ENCODE peak calls at places on chromosomes 16 and 17, in ten cellular contexts. G is right cardiac atrium, D is upper lobe of left lung, X is psoas muscle, F is heart right ventricle, S is RWPE2, N is aorta, J is A549, U is GM23338, Y is HCT116. Z is an unnamed sample.
A peak's percentile ranks its signal among the peaks of the same experiment; 100 is the strongest.

GRCh38 chr16:86229866-86230656 is 280.3 kb upstream of the FOXF1 start:
- ATAC-seq in Y (no peak), N (no peak), D (no peak), S (no peak), F (no peak), U (no peak), G (no peak), X (no peak), J (no peak), Z (no peak)

GRCh38 chr16:1152123-1152638 is 725 bp upstream of the CACNA1H start:
- ATAC-seq in N (no peak), J (no peak), S (no peak), D (no peak), U (peak; percentile 42), G (no peak), X (no peak), F (peak; percentile 9), Y (peak; percentile 21), Z (peak; percentile 25)

GRCh38 chr16:17377360-17378324 is 93.1 kb downstream of the XYLT1 start:
- ATAC-seq in G (peak; percentile 72), X (peak; percentile 81), J (no peak), S (no peak), U (peak; percentile 44), N (peak; percentile 78), Y (no peak), D (no peak), F (peak; percentile 87), Z (peak; percentile 62)

GRCh38 chr16:53837421-53837820 is 133.5 kb downstream of the FTO start:
- ATAC-seq in X (no peak), S (no peak), G (no peak), N (no peak), J (no peak), D (no peak), Y (no peak), F (no peak), U (no peak), Z (no peak)

GRCh38 chr16:84759061-84759460 is 59.3 kb downstream of the USP10 start:
- ATAC-seq in X (no peak), U (no peak), S (no peak), G (no peak), Y (no peak), F (no peak), D (no peak), N (no peak), J (no peak), Z (peak; percentile 14)

GRCh38 chr17:4839965-4840892 is 7.1 kb downstream of the MINK1 start:
- ATAC-seq in S (no peak), J (no peak), X (no peak), U (no peak), Y (no peak), N (no peak), G (no peak), D (no peak), F (no peak), Z (no peak)

GRCh38 chr17:69141802-69142472 is at the start of gene ABCA6:
- ATAC-seq in D (no peak), Y (no peak), X (no peak), U (no peak), N (peak; percentile 80), G (peak; percentile 80), J (no peak), F (peak; percentile 44), S (peak; percentile 50), Z (peak; percentile 88)

GRCh38 chr17:55549140-55549539 is 37.9 kb upstream of the SMIM36 start:
- ATAC-seq in S (no peak), X (no peak), J (no peak), N (no peak), Y (peak; percentile 98), U (peak; percentile 82), D (no peak), F (no peak), G (no peak), Z (no peak)

GRCh38 chr16:73213761-73214480 is 166.0 kb upstream of the ZFHX3 start:
- ATAC-seq in G (no peak), D (no peak), F (no peak), N (no peak), J (no peak), U (no peak), S (no peak), X (peak; percentile 9), Y (no peak), Z (no peak)

GRCh38 chr17:67544364-67544763 is 167.3 kb downstream of the PITPNC1 start:
- ATAC-seq in X (peak; percentile 42), S (no peak), N (no peak), U (no peak), J (no peak), D (no peak), G (peak; percentile 50), Y (no peak), F (no peak), Z (no peak)

GRCh38 chr16:48491517-48491916 is 106.3 kb upstream of the SIAH1 start:
- ATAC-seq in U (no peak), N (no peak), J (no peak), F (no peak), X (no peak), D (no peak), Y (no peak), S (no peak), G (no peak), Z (peak; percentile 42)

GRCh38 chr17:40819528-40820125 is 2.8 kb downstream of the KRT10 start:
- ATAC-seq in Y (no peak), D (no peak), U (peak; percentile 35), X (no peak), J (no peak), G (peak; percentile 81), N (peak; percentile 57), S (no peak), F (peak; percentile 83), Z (peak; percentile 42)

GRCh38 chr17:12973496-12974318 is 44.1 kb downstream of the ELAC2 start:
- ATAC-seq in X (no peak), Y (no peak), F (peak; percentile 81), U (peak; percentile 81), G (peak; percentile 78), N (peak; percentile 61), S (peak; percentile 63), D (peak; percentile 21), J (no peak), Z (peak; percentile 67)

DNA sequence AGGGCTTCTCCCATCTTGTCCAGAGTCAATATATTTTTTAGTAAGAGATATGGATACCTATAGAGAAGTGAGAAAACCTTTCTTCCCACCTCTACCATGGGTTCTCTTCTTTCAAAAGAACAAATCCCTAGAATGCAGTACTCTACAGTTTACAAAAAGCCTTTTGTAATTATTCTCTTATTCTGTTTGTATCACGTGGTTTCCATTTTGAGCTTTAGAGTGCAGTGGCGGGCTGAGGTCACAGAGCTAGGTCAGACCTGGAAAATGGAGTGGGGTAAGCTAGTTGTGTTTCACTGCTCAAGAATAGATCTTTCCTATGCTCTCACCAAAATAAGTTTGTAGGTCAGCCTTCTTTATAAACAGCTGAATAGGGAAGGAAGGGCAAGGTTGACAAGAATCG is 85.3 kb upstream of the MAF start:
- ATAC-seq in F (no peak), U (no peak), S (no peak), J (no peak), G (no peak), X (no peak), N (no peak), D (no peak), Y (no peak), Z (no peak)
- H3K4me3 ChIP-seq in F (no peak overlapping the region), U (no peak overlapping the region), S (no peak overlapping the region), J (no peak overlapping the region), G (no peak overlapping the region), X (no peak overlapping the region), N (no peak overlapping the region), D (no peak overlapping the region), Y (no peak overlapping the region), Z (no peak overlapping the region)

GRCh38 chr16:57619606-57620315 is 8.7 kb upstream of the ADGRG1 start:
- ATAC-seq in G (no peak), J (no peak), X (no peak), S (peak; percentile 79), Y (peak; percentile 86), U (peak; percentile 30), D (peak; percentile 80), N (no peak), F (no peak), Z (no peak)
- H3K4me3 ChIP-seq in G (no peak overlapping the region), J (no peak overlapping the region), X (no peak overlapping the region), S (peak overlapping the region; percentile 51), Y (peak overlapping the region; percentile 82), U (no peak overlapping the region), D (peak overlapping the region; percentile 12), N (no peak overlapping the region), F (no peak overlapping the region), Z (no peak overlapping the region)

DNA sequence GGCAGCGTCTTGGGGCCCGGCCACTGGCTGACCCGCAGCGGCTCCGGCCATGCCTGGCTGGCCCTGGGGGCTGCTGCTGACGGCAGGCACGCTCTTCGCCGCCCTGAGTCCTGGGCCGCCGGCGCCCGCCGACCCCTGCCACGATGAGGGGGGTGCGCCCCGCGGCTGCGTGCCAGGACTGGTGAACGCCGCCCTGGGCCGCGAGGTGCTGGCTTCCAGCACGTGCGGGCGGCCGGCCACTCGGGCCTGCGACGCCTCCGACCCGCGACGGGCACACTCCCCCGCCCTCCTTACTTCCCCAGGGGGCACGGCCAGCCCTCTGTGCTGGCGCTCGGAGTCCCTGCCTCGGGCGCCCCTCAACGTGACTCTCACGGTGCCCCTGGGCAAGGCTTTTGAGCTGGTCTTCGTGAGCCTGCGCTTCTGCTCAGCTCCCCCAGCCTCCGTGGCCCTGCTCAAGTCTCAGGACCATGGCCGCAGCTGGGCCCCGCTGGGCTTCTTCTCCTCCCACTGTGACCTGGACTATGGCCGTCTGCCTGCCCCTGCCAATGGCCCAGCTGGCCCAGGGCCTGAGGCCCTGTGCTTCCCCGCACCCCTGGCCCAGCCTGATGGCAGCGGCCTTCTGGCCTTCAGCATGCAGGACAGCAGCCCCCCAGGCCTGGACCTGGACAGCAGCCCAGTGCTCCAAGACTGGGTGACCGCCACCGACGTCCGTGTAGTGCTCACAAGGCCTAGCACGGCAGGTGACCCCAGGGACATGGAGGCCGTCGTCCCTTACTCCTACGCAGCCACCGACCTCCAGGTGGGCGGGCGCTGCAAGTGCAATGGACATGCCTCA is 773 bp downstream of the NTN3 start:
- ATAC-seq in S (no peak), G (no peak), F (no peak), D (no peak), Y (no peak), X (no peak), J (no peak), U (peak; percentile 0), N (no peak), Z (no peak)
- H3K4me3 ChIP-seq in S (peak overlapping the region; percentile 7), G (peak overlapping the region; percentile 9), F (peak overlapping the region; percentile 27), D (peak overlapping the region; percentile 11), Y (no peak overlapping the region), X (peak overlapping the region; percentile 51), J (no peak overlapping the region), U (peak overlapping the region; percentile 54), N (no peak overlapping the region), Z (peak overlapping the region; percentile 43)

GRCh38 chr17:76500074-76500744 is 1.0 kb downstream of the RHBDF2 start:
- ATAC-seq in X (no peak), F (no peak), G (no peak), S (peak; percentile 6), J (no peak), D (no peak), Y (peak; percentile 13), U (peak; percentile 2), N (no peak), Z (no peak)
- H3K4me3 ChIP-seq in X (peak overlapping the region; percentile 85), F (peak overlapping the region; percentile 82), G (peak overlapping the region; percentile 82), S (peak overlapping the region; percentile 66), J (peak overlapping the region; percentile 81), D (peak overlapping the region; percentile 75), Y (peak overlapping the region; percentile 92), U (peak overlapping the region; percentile 87), N (no peak overlapping the region), Z (peak overlapping the region; percentile 70)

GRCh38 chr17:38731526-38732294 is 1.6 kb downstream of the CISD3 start:
- ATAC-seq in S (no peak), U (no peak), G (no peak), Y (no peak), F (no peak), X (no peak), D (no peak), N (no peak), J (no peak), Z (no peak)
- H3K4me3 ChIP-seq in S (no peak overlapping the region), U (no peak overlapping the region), G (no peak overlapping the region), Y (peak overlapping the region; percentile 91), F (no peak overlapping the region), X (peak overlapping the region; percentile 72), D (no peak overlapping the region), N (no peak overlapping the region), J (peak overlapping the region; percentile 77), Z (peak overlapping the region; percentile 81)

Z was measured in gastroesophageal sphincter.